ENCODE peak calls at places on chromosomes 6 and 20, in six cellular contexts. T is brain microvascular endothelial cell; D is left lung; F is NCI-H1092 treated with DMSO at 0.1 percent for 48 hours; Y is mammary epithelial cell; R is stimulated activated naive B cell treated with anti-CD40 and anti-IgM and Interleukin-4, amounts not matched to agents 10 μg/mL and 1 μg/mL and 100 μg/mL, for 72 hours. Z is an unnamed sample.

GRCh38 chr20:10271470-10272219 is 53.0 kb downstream of the SNAP25 start:
- DNase-seq in Y (no peak), T (no peak), F (no peak), D (no peak), R (no peak), Z (no peak)

GRCh38 chr6:37027036-37027720 is 21.7 kb downstream of the FGD2 start:
- DNase-seq in T (no peak), F (no peak), Y (peak; percentile 51), R (no peak), D (no peak), Z (no peak)

GRCh38 chr6:79635179-79635578 is 4.0 kb downstream of the SH3BGRL2 start:
- DNase-seq in D (no peak), R (no peak), Y (peak; percentile 70), T (no peak), F (no peak), Z (no peak)

GRCh38 chr20:57388953-57389694 is 2.1 kb upstream of the RBM38 start:
- DNase-seq in F (no peak), D (peak; percentile 82), Y (peak; percentile 58), T (no peak), R (peak; percentile 59), Z (no peak)

GRCh38 chr6:5936140-5936539 is 70.6 kb downstream of the NRN1 start:
- DNase-seq in R (no peak), F (no peak), Y (no peak), D (no peak), T (no peak), Z (no peak)

GRCh38 chr6:165616116-165616515 is 46.9 kb downstream of the PDE10A start:
- DNase-seq in R (no peak), T (peak; percentile 76), Y (no peak), F (no peak), D (no peak), Z (no peak)

GRCh38 chr6:143594647-143595046 is 83.1 kb upstream of the PHACTR2 start:
- DNase-seq in Y (peak; percentile 26), F (no peak), T (peak; percentile 11), R (no peak), D (no peak), Z (no peak)

GRCh38 chr20:50460608-50461268 is 49.4 kb upstream of the PTPN1 start:
- DNase-seq in T (peak; percentile 83), D (peak; percentile 88), R (peak; percentile 67), Y (peak; percentile 73), F (peak; percentile 50), Z (peak; percentile 74)

GRCh38 chr6:135904666-135905065 is 53.2 kb downstream of the PDE7B start:
- DNase-seq in R (no peak), D (no peak), Y (peak; percentile 40), F (no peak), T (no peak), Z (no peak)

GRCh38 chr6:30258204-30258603 is 45.0 kb upstream of the TRIM26 start:
- DNase-seq in R (no peak), D (no peak), Y (no peak), F (no peak), T (no peak), Z (no peak)

GRCh38 chr20:17565164-17565845 is 4.6 kb upstream of the DSTN start:
- DNase-seq in F (no peak), D (no peak), Y (no peak), T (no peak), R (no peak), Z (no peak)

GRCh38 chr20:33411136-33411690 is 9.9 kb upstream of the CDK5RAP1 start:
- DNase-seq in R (no peak), D (no peak), Y (no peak), T (no peak), F (no peak), Z (no peak)

Z was measured in activated gamma-delta T cell treated with anti-CD3 and anti-CD28 coated beads, Interleukin-2, amount 50 U/mL, for 16 hours.